ENCODE peak calls at places on chromosome 1, in seven cellular contexts. One of them, this sample, is unnamed.

GRCh38 chr1:152018537-152018936 is 18.3 kb downstream of the S100A11 start:
- DNase-seq in mesothelial cell of epicardium: no peak
- DNase-seq in breast epithelium: no peak
- DNase-seq in brain microvascular endothelial cell: no peak
- DNase-seq in AG09309: no peak
- DNase-seq in coronary artery: no peak
- DNase-seq in upper lobe of right lung: no peak
- DNase-seq in this sample: no peak

GRCh38 chr1:233664254-233664653 is 50.3 kb downstream of the KCNK1 start:
- DNase-seq in coronary artery: no peak
- DNase-seq in upper lobe of right lung: no peak
- DNase-seq in brain microvascular endothelial cell: no peak
- DNase-seq in AG09309: no peak
- DNase-seq in mesothelial cell of epicardium: no peak
- DNase-seq in breast epithelium: no peak
- DNase-seq in this sample: no peak

GRCh38 chr1:203478231-203478630 is 2.6 kb downstream of the PRELP start:
- DNase-seq in AG09309: no peak
- DNase-seq in mesothelial cell of epicardium: no peak
- DNase-seq in breast epithelium: no peak
- DNase-seq in coronary artery: no peak
- DNase-seq in upper lobe of right lung: no peak
- DNase-seq in brain microvascular endothelial cell: no peak
- DNase-seq in this sample: no peak

GRCh38 chr1:62271932-62272728 is 47.1 kb downstream of the KANK4 start:
- DNase-seq in brain microvascular endothelial cell: no peak
- DNase-seq in breast epithelium: no peak
- DNase-seq in upper lobe of right lung: no peak
- DNase-seq in mesothelial cell of epicardium: no peak
- DNase-seq in coronary artery: no peak
- DNase-seq in AG09309: no peak
- DNase-seq in this sample: peak

GRCh38 chr1:89724369-89725015 is 91.6 kb downstream of the LRRC8C start:
- DNase-seq in upper lobe of right lung: no peak
- DNase-seq in coronary artery: no peak
- DNase-seq in mesothelial cell of epicardium: no peak
- DNase-seq in breast epithelium: no peak
- DNase-seq in AG09309: no peak
- DNase-seq in brain microvascular endothelial cell: no peak
- DNase-seq in this sample: no peak

GRCh38 chr1:168396940-168397680 is 116.4 kb downstream of the TBX19 start:
- DNase-seq in upper lobe of right lung: no peak
- DNase-seq in AG09309: no peak
- DNase-seq in breast epithelium: no peak
- DNase-seq in coronary artery: no peak
- DNase-seq in mesothelial cell of epicardium: no peak
- DNase-seq in brain microvascular endothelial cell: no peak
- DNase-seq in this sample: no peak

GRCh38 chr1:197618065-197618464 is 157.2 kb downstream of the DENND1B start:
- DNase-seq in AG09309: no peak
- DNase-seq in upper lobe of right lung: no peak
- DNase-seq in brain microvascular endothelial cell: peak
- DNase-seq in breast epithelium: no peak
- DNase-seq in mesothelial cell of epicardium: no peak
- DNase-seq in coronary artery: no peak
- DNase-seq in this sample: no peak

GRCh38 chr1:167529829-167530474 is 11.6 kb upstream of the CD247 start:
- DNase-seq in upper lobe of right lung: no peak
- DNase-seq in breast epithelium: no peak
- DNase-seq in coronary artery: no peak
- DNase-seq in brain microvascular endothelial cell: no peak
- DNase-seq in AG09309: no peak
- DNase-seq in mesothelial cell of epicardium: no peak
- DNase-seq in this sample: peak

GRCh38 chr1:233673146-233673946 is 59.4 kb downstream of the KCNK1 start:
- DNase-seq in mesothelial cell of epicardium: no peak
- DNase-seq in AG09309: no peak
- DNase-seq in upper lobe of right lung: no peak
- DNase-seq in breast epithelium: no peak
- DNase-seq in brain microvascular endothelial cell: no peak
- DNase-seq in coronary artery: no peak
- DNase-seq in this sample: no peak

GRCh38 chr1:232367293-232367692 is 262.6 kb downstream of the SIPA1L2 start:
- DNase-seq in brain microvascular endothelial cell: no peak
- DNase-seq in coronary artery: no peak
- DNase-seq in breast epithelium: no peak
- DNase-seq in mesothelial cell of epicardium: no peak
- DNase-seq in upper lobe of right lung: no peak
- DNase-seq in AG09309: no peak
- DNase-seq in this sample: no peak

GRCh38 chr1:61269648-61270047 is 187.3 kb downstream of the NFIA start:
- DNase-seq in mesothelial cell of epicardium: no peak
- DNase-seq in upper lobe of right lung: no peak
- DNase-seq in brain microvascular endothelial cell: no peak
- DNase-seq in breast epithelium: no peak
- DNase-seq in coronary artery: no peak
- DNase-seq in AG09309: no peak
- DNase-seq in this sample: no peak